ENCODE peak calls at places on chromosomes 3 and 15, in eight cellular contexts. J, D, N, B, A, X, E and P are unnamed samples.
A peak's percentile ranks its signal among the peaks of the same experiment; 100 is the strongest.

GRCh38 chr15:31476411-31476810 is 149.8 kb downstream of the KLF13 start:
- DNase-seq in J (no peak), B (no peak), E (no peak), A (no peak), N (no peak), D (no peak), X (no peak), P (peak; percentile 21)

GRCh38 chr15:65688462-65688861 is 66.7 kb downstream of the SLC24A1 start:
- DNase-seq in E (no peak), B (no peak), D (no peak), X (no peak), J (no peak), A (no peak), N (no peak), P (no peak)

GRCh38 chr3:169286992-169287391 is 376.5 kb downstream of the MECOM start:
- DNase-seq in N (no peak), X (no peak), B (no peak), D (no peak), J (no peak), A (no peak), E (no peak), P (no peak)

GRCh38 chr3:156941311-156941710 is 115.2 kb downstream of the LEKR1 start:
- DNase-seq in N (no peak), J (no peak), B (no peak), D (no peak), E (no peak), X (no peak), A (no peak), P (no peak)

GRCh38 chr15:34366271-34367043 is 539 bp downstream of the LPCAT4 start:
- DNase-seq in J (peak; percentile 63), B (no peak), N (peak; percentile 73), X (peak; percentile 88), E (no peak), D (peak; percentile 36), A (no peak), P (peak; percentile 91)

GRCh38 chr3:160381470-160381869 is 17.6 kb downstream of the IFT80 start:
- DNase-seq in E (no peak), J (no peak), D (peak; percentile 66), N (no peak), A (no peak), B (no peak), X (no peak), P (no peak)

GRCh38 chr15:77739591-77740378 is 107.1 kb upstream of the LINGO1 start:
- DNase-seq in N (no peak), E (no peak), B (peak; percentile 75), A (no peak), D (no peak), J (no peak), X (no peak), P (no peak)

GRCh38 chr15:60494108-60494507 is 15.2 kb upstream of the ICE2 start:
- DNase-seq in D (no peak), A (no peak), J (no peak), B (no peak), X (no peak), N (no peak), E (no peak), P (no peak)

GRCh38 chr3:16828815-16829214 is 55.9 kb upstream of the PLCL2 start:
- DNase-seq in D (peak; percentile 26), A (peak; percentile 55), X (peak; percentile 77), B (no peak), E (no peak), J (no peak), N (peak; percentile 46), P (no peak)

GRCh38 chr3:146895026-146895749 is 290.0 kb upstream of the PLSCR5 start:
- DNase-seq in A (no peak), X (no peak), N (no peak), B (no peak), J (no peak), E (no peak), D (peak; percentile 22), P (no peak)

GRCh38 chr3:98994128-98994762 is 92.8 kb upstream of the DCBLD2 start:
- DNase-seq in A (peak; percentile 52), E (no peak), J (no peak), N (no peak), D (peak; percentile 81), B (peak; percentile 4), X (no peak), P (no peak)

GRCh38 chr3:150639262-150639661 is 36.1 kb downstream of the SELENOT start:
- DNase-seq in A (no peak), J (no peak), X (no peak), B (no peak), D (peak; percentile 24), E (no peak), N (no peak), P (no peak)

GRCh38 chr15:87527416-87527815 is 729.1 kb downstream of the NTRK3 start:
- DNase-seq in N (no peak), A (no peak), J (no peak), B (no peak), D (no peak), E (peak; percentile 20), X (no peak), P (no peak)

GRCh38 chr3:150097588-150097890 is 126.8 kb upstream of the PFN2 start:
- DNase-seq in D (peak; percentile 72), N (no peak), B (no peak), A (no peak), X (no peak), J (no peak), E (no peak), P (no peak)

GRCh38 chr3:140655678-140656077 is 22.2 kb upstream of the TRIM42 start:
- DNase-seq in N (no peak), J (no peak), B (no peak), A (no peak), E (no peak), D (no peak), X (no peak), P (no peak)

GRCh38 chr3:124780356-124780755 is 50.1 kb downstream of the UMPS start:
- DNase-seq in E (peak; percentile 92), J (no peak), B (no peak), X (peak; percentile 34), D (peak; percentile 68), N (no peak), A (no peak), P (peak; percentile 84)

DNA sequence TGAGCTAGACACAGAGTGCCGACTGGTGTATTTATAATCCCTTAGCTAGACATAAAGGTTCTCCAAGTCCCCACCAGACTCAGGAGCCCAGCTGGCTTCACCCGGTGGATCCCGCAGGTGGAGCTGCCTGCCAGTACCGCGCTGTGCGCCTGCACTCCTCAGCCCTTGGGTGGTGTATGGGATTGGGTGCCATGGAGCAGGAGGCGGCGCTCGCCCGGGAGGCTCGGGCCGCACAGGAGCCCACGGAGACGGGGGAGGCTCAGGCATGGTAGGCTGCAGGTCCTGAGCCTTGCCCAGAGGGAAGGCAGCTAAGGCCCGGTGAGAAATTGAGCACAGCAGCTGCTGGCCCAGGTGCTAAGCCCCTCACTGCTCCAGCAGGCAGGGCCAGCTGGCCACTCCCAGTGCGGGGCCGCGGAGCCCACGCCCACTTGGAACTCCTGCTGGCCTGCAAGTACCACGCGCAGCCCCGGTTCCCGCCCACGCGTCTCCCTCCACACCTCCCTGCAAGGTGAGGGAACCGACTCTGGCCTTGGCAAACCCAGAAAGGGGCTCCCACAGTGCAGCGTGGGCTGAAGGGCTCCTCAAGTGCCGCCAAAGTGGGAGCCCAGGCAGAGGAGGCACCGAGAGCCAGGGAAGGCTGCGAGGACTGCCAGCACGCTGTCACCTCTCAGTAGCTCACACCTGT is 109.7 kb downstream of the NSMCE3 start:
- DNase-seq in D (no peak), J (no peak), B (no peak), N (no peak), E (no peak), X (no peak), A (no peak), P (no peak)
- H3K9me3 ChIP-seq in D (no peaks in the 10 kb centered on the region), J (peaks cover 4% of the 10 kb centered on the region), B (no peaks in the 10 kb centered on the region), N (peaks cover 9% of the 10 kb centered on the region), E (peaks cover 13% of the 10 kb centered on the region), X (peaks cover 10% of the 10 kb centered on the region), A (no peaks in the 10 kb centered on the region), P (peaks cover 5% of the 10 kb centered on the region)

GRCh38 chr3:12935861-12936830 is 94.8 kb upstream of the RPL32 start:
- DNase-seq in X (no peak), N (no peak), D (no peak), J (no peak), E (no peak), B (no peak), A (no peak), P (no peak)

GRCh38 chr3:12933901-12934300 is 92.5 kb upstream of the RPL32 start:
- DNase-seq in E (no peak), J (no peak), X (no peak), B (no peak), D (no peak), N (no peak), A (no peak), P (no peak)

GRCh38 chr3:12935023-12935860 is 93.9 kb upstream of the RPL32 start:
- DNase-seq in D (no peak), N (no peak), B (no peak), J (no peak), X (no peak), A (no peak), E (no peak), P (no peak)

GRCh38 chr3:12932754-12933153 is 91.4 kb upstream of the RPL32 start:
- DNase-seq in J (no peak), A (no peak), X (no peak), N (no peak), B (no peak), E (no peak), D (no peak), P (no peak)

GRCh38 chr3:12934431-12934830 is 93.1 kb upstream of the RPL32 start:
- DNase-seq in E (peak; percentile 55), A (no peak), N (no peak), B (no peak), J (no peak), D (no peak), X (no peak), P (no peak)
- H3K36me3 ChIP-seq in E (no peaks in the 10 kb centered on the region), A (no peaks in the 10 kb centered on the region), N (peaks cover 87% of the 10 kb centered on the region), B (peaks cover 15% of the 10 kb centered on the region), J (peaks cover 62% of the 10 kb centered on the region), D (peaks cover 40% of the 10 kb centered on the region), X (no peaks in the 10 kb centered on the region), P (peaks cover 32% of the 10 kb centered on the region)

DNA sequence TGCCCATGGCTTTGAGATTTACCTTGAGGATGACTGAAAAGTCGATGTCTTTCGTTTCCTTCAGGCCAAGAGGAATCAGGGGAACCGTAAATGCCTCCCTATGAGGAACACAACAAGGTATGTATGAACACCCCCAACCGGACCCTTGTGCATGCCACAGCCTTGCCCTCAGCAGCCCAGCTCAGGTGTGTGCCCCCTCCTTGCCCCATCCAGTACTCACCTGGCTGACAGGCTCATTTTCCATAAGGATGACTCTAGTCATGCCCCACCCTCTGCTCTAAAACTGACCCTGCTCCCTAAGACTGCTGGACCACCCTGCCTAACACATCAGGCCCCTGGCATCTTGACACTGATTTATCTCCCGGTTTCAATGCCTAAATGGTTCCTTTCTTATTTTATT is 270.0 kb downstream of the GOLGA6L6 start:
- DNase-seq in D (no peak), A (no peak), B (no peak), X (no peak), N (no peak), J (no peak), E (no peak), P (no peak)
- H3K9me3 ChIP-seq in D (peaks cover 46% of the 10 kb centered on the region), A (peaks cover 40% of the 10 kb centered on the region), B (peaks cover 35% of the 10 kb centered on the region), X (peaks cover 91% of the 10 kb centered on the region), N (no peaks in the 10 kb centered on the region), J (no peaks in the 10 kb centered on the region), E (peaks cover 20% of the 10 kb centered on the region), P (peaks cover 5% of the 10 kb centered on the region)

DNA sequence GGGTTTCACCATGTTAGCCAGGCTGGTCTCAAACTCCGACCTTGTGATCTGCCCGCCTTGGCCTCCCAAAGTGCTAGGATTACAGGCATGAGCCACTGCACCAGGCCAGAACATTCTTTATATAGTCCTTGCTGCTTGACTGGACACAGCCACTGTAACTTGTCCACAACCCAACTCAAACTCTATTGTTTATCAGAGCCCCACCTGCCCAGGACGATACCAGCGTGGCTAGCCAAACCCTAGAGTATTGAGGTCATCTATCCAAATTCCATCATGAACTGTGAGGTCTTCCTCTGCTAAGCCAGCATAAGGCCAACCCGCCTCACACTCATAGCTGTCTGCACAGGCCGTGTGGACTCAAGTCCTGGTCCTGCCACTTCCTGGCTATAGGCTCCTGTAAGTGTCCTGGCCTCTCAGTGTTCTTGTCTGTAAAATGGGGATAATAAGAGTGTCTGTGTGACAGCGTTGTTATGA is 63.9 kb downstream of the DAPK2 start:
- DNase-seq in B (no peak), A (no peak), X (no peak), E (no peak), J (no peak), D (no peak), N (no peak), P (no peak)
- H3K36me3 ChIP-seq in B (no peaks in the 10 kb centered on the region), A (no peaks in the 10 kb centered on the region), X (no peaks in the 10 kb centered on the region), E (no peaks in the 10 kb centered on the region), J (peaks cover 6% of the 10 kb centered on the region), D (no peaks in the 10 kb centered on the region), N (no peaks in the 10 kb centered on the region), P (no peaks in the 10 kb centered on the region)